ENCODE peak calls at places on chromosome 17, in four cellular contexts. One of them, this sample, is unnamed.
A peak's percentile ranks its signal among the peaks of the same experiment; 100 is the strongest.

GRCh38 chr17:2174471-2175293 is 119.8 kb downstream of the HIC1 start:
- DNase-seq in RWPE1: no peak
- DNase-seq in activated gamma-delta T cell treated with Interleukin-2 at 50 U/mL for 16 hours: no peak
- DNase-seq in C1 segment of cervical spinal cord: no peak
- DNase-seq in this sample: no peak

GRCh38 chr17:13393841-13394710 is 207.7 kb downstream of the HS3ST3A1 start:
- DNase-seq in RWPE1: peak; percentile 48
- DNase-seq in activated gamma-delta T cell treated with Interleukin-2 at 50 U/mL for 16 hours: no peak
- DNase-seq in C1 segment of cervical spinal cord: no peak
- DNase-seq in this sample: no peak

GRCh38 chr17:1226308-1226707 is 43.9 kb upstream of the BHLHA9 start:
- DNase-seq in RWPE1: no peak
- DNase-seq in activated gamma-delta T cell treated with Interleukin-2 at 50 U/mL for 16 hours: no peak
- DNase-seq in C1 segment of cervical spinal cord: no peak
- DNase-seq in this sample: no peak

GRCh38 chr17:51419476-51419875 is 159.1 kb downstream of the UTP18 start:
- DNase-seq in RWPE1: no peak
- DNase-seq in activated gamma-delta T cell treated with Interleukin-2 at 50 U/mL for 16 hours: no peak
- DNase-seq in C1 segment of cervical spinal cord: no peak
- DNase-seq in this sample: no peak

GRCh38 chr17:63460018-63460417 is 13.9 kb upstream of the CYB561 start:
- DNase-seq in RWPE1: no peak
- DNase-seq in activated gamma-delta T cell treated with Interleukin-2 at 50 U/mL for 16 hours: no peak
- DNase-seq in C1 segment of cervical spinal cord: no peak
- DNase-seq in this sample: no peak

GRCh38 chr17:67434061-67434525 is 57.0 kb downstream of the PITPNC1 start:
- DNase-seq in RWPE1: no peak
- DNase-seq in activated gamma-delta T cell treated with Interleukin-2 at 50 U/mL for 16 hours: peak; percentile 52
- DNase-seq in C1 segment of cervical spinal cord: no peak
- DNase-seq in this sample: no peak

GRCh38 chr17:40818733-40819527 is 3.5 kb downstream of the KRT10 start:
- DNase-seq in RWPE1: peak; percentile 72
- DNase-seq in activated gamma-delta T cell treated with Interleukin-2 at 50 U/mL for 16 hours: peak; percentile 81
- DNase-seq in C1 segment of cervical spinal cord: peak; percentile 80
- DNase-seq in this sample: peak; percentile 63

GRCh38 chr17:82289822-82290541 is 16.5 kb upstream of the CSNK1D start:
- DNase-seq in RWPE1: no peak
- DNase-seq in activated gamma-delta T cell treated with Interleukin-2 at 50 U/mL for 16 hours: no peak
- DNase-seq in C1 segment of cervical spinal cord: no peak
- DNase-seq in this sample: no peak

GRCh38 chr17:80208050-80208449 is 12.1 kb downstream of the SGSH start:
- DNase-seq in RWPE1: no peak
- DNase-seq in activated gamma-delta T cell treated with Interleukin-2 at 50 U/mL for 16 hours: no peak
- DNase-seq in C1 segment of cervical spinal cord: no peak
- DNase-seq in this sample: no peak

GRCh38 chr17:50297407-50297865 is 23.2 kb downstream of the TMEM92 start:
- DNase-seq in RWPE1: peak; percentile 81
- DNase-seq in activated gamma-delta T cell treated with Interleukin-2 at 50 U/mL for 16 hours: peak; percentile 73
- DNase-seq in C1 segment of cervical spinal cord: peak; percentile 15
- DNase-seq in this sample: peak; percentile 25

GRCh38 chr17:10920511-10920910 is 82.6 kb upstream of the PIRT start:
- DNase-seq in RWPE1: no peak
- DNase-seq in activated gamma-delta T cell treated with Interleukin-2 at 50 U/mL for 16 hours: no peak
- DNase-seq in C1 segment of cervical spinal cord: no peak
- DNase-seq in this sample: no peak

GRCh38 chr17:82302498-82302963 is 14.9 kb downstream of the CD7 start:
- DNase-seq in RWPE1: no peak
- DNase-seq in activated gamma-delta T cell treated with Interleukin-2 at 50 U/mL for 16 hours: no peak
- DNase-seq in C1 segment of cervical spinal cord: no peak
- DNase-seq in this sample: no peak

GRCh38 chr17:57718878-57719277 is 26.2 kb downstream of the CCDC182 start:
- DNase-seq in RWPE1: no peak
- DNase-seq in activated gamma-delta T cell treated with Interleukin-2 at 50 U/mL for 16 hours: no peak
- DNase-seq in C1 segment of cervical spinal cord: no peak
- DNase-seq in this sample: no peak

GRCh38 chr17:76353004-76353598 is 615 bp downstream of the PRPSAP1 start:
- DNase-seq in RWPE1: peak; percentile 62
- DNase-seq in activated gamma-delta T cell treated with Interleukin-2 at 50 U/mL for 16 hours: peak; percentile 4
- DNase-seq in C1 segment of cervical spinal cord: peak; percentile 49
- DNase-seq in this sample: no peak

GRCh38 chr17:58402047-58402446 is 15.3 kb downstream of the RNF43 start:
- DNase-seq in RWPE1: no peak
- DNase-seq in activated gamma-delta T cell treated with Interleukin-2 at 50 U/mL for 16 hours: no peak
- DNase-seq in C1 segment of cervical spinal cord: no peak
- DNase-seq in this sample: no peak

GRCh38 chr17:76844485-76844829 is 23.7 kb upstream of the MGAT5B start:
- DNase-seq in RWPE1: no peak
- DNase-seq in activated gamma-delta T cell treated with Interleukin-2 at 50 U/mL for 16 hours: no peak
- DNase-seq in C1 segment of cervical spinal cord: no peak
- DNase-seq in this sample: no peak

GRCh38 chr17:72446525-72447250 is 325.9 kb downstream of the SOX9 start:
- DNase-seq in RWPE1: no peak
- DNase-seq in activated gamma-delta T cell treated with Interleukin-2 at 50 U/mL for 16 hours: no peak
- DNase-seq in C1 segment of cervical spinal cord: no peak
- DNase-seq in this sample: no peak